ENCODE peak calls at places on chromosome 3, in nine cellular contexts. S is Calu3; B is NCI-H2171 treated with DMSO at 0.1 percent for 48 hours; N is head of caudate nucleus; A is Kasumi-1; X is tibial artery; G is GOT3; F is CD4-positive, alpha-beta T cell; E is CD8-positive, alpha-beta memory T cell. V is an unnamed sample.

GRCh38 chr3:78734048-78734637 is 1033.7 kb downstream of the ROBO1 start:
- DNase-seq in S (no peak), B (peak), N (no peak), A (no peak), X (no peak), G (no peak), F (no peak), E (no peak), V (peak)

GRCh38 chr3:103787879-103788278 is 1353.1 kb downstream of the ZPLD1 start:
- DNase-seq in S (no peak), B (no peak), N (no peak), A (no peak), X (no peak), G (no peak), F (no peak), E (no peak), V (no peak)

GRCh38 chr3:114103181-114103580 is 46.6 kb downstream of the QTRT2 start:
- DNase-seq in S (no peak), B (no peak), N (no peak), A (no peak), X (no peak), G (no peak), F (no peak), E (no peak), V (no peak)

GRCh38 chr3:169026543-169027181 is 636.9 kb downstream of the MECOM start:
- DNase-seq in S (peak), B (no peak), N (no peak), A (no peak), X (no peak), G (peak), F (no peak), E (no peak), V (peak)

GRCh38 chr3:182435860-182436259 is 357.4 kb upstream of the ATP11B start:
- DNase-seq in S (no peak), B (peak), N (no peak), A (no peak), X (no peak), G (no peak), F (no peak), E (no peak), V (no peak)

GRCh38 chr3:145983101-145983500 is 177.9 kb downstream of the PLOD2 start:
- DNase-seq in S (no peak), B (no peak), N (no peak), A (no peak), X (no peak), G (no peak), F (no peak), E (no peak), V (no peak)

GRCh38 chr3:173398111-173398479 is 551 bp downstream of the NLGN1 start:
- DNase-seq in S (no peak), B (no peak), N (no peak), A (no peak), X (peak), G (no peak), F (no peak), E (no peak), V (no peak)

GRCh38 chr3:55156851-55157650 is 229.2 kb upstream of the LRTM1 start:
- DNase-seq in S (no peak), B (no peak), N (no peak), A (no peak), X (no peak), G (no peak), F (no peak), E (no peak), V (no peak)

GRCh38 chr3:141876891-141877561 is 583 bp downstream of the ATP1B3 start:
- DNase-seq in S (peak), B (peak), N (peak), A (peak), X (peak), G (no peak), F (peak), E (peak), V (peak)

GRCh38 chr3:40885423-40885822 is 313.9 kb upstream of the CTNNB1 start:
- DNase-seq in S (no peak), B (no peak), N (no peak), A (no peak), X (no peak), G (no peak), F (no peak), E (no peak), V (no peak)

GRCh38 chr3:87270908-87271727 is 5.3 kb downstream of the POU1F1 start:
- DNase-seq in S (no peak), B (no peak), N (no peak), A (peak), X (no peak), G (no peak), F (no peak), E (no peak), V (peak)

GRCh38 chr3:126389112-126389791 is 5.5 kb upstream of the CFAP100 start:
- DNase-seq in S (peak), B (peak), N (peak), A (peak), X (peak), G (peak), F (peak), E (no peak), V (peak)

GRCh38 chr3:47846186-47846879 is 43.4 kb downstream of the DHX30 start:
- DNase-seq in S (no peak), B (no peak), N (no peak), A (no peak), X (no peak), G (no peak), F (no peak), E (no peak), V (no peak)

GRCh38 chr3:47227678-47228077 is 54.9 kb downstream of the KIF9 start:
- DNase-seq in S (no peak), B (no peak), N (no peak), A (no peak), X (peak), G (no peak), F (no peak), E (no peak), V (no peak)

GRCh38 chr3:71582612-71583568 is 638 bp downstream of the FOXP1 start:
- DNase-seq in S (peak), B (peak), N (no peak), A (peak), X (peak), G (no peak), F (peak), E (peak), V (peak)

GRCh38 chr3:12351145-12351544 is 62.3 kb downstream of the PPARG start:
- DNase-seq in S (no peak), B (no peak), N (no peak), A (no peak), X (peak), G (no peak), F (no peak), E (no peak), V (no peak)

GRCh38 chr3:53939081-53939582 is 47.5 kb upstream of the SELENOK start:
- DNase-seq in S (no peak), B (no peak), N (no peak), A (no peak), X (no peak), G (no peak), F (no peak), E (no peak), V (no peak)

GRCh38 chr3:188198001-188198400 is 44.0 kb downstream of the LPP start:
- DNase-seq in S (no peak), B (no peak), N (no peak), A (no peak), X (no peak), G (no peak), F (no peak), E (no peak), V (no peak)

GRCh38 chr3:49984424-49984823 is 44.5 kb downstream of the RBM6 start:
- DNase-seq in S (no peak), B (no peak), N (no peak), A (no peak), X (no peak), G (no peak), F (no peak), E (no peak), V (no peak)

GRCh38 chr3:195557327-195557726 is 14.2 kb upstream of the PPP1R2 start:
- DNase-seq in S (no peak), B (no peak), N (no peak), A (no peak), X (no peak), G (no peak), F (no peak), E (no peak), V (no peak)

GRCh38 chr3:141972394-141972793 is 96.0 kb downstream of the ATP1B3 start:
- DNase-seq in S (no peak), B (peak), N (no peak), A (no peak), X (no peak), G (no peak), F (no peak), E (no peak), V (no peak)

GRCh38 chr3:112640864-112641751 is at the start of gene CCDC80:
- DNase-seq in S (no peak), B (peak), N (no peak), A (no peak), X (peak), G (no peak), F (no peak), E (no peak), V (peak)

GRCh38 chr3:18445421-18446066 is 20.4 kb upstream of the SATB1 start:
- DNase-seq in S (no peak), B (peak), N (no peak), A (peak), X (no peak), G (no peak), F (peak), E (peak), V (no peak)

V was measured in PC-3.